ENCODE peak calls at places on chromosomes 11 and 22, in six cellular contexts. One of them, this sample, is unnamed.

GRCh38 chr22:38513063-38513462 is 7.0 kb upstream of the DDX17 start:
- DNase-seq in effector memory CD4-positive, alpha-beta T cell: no peak
- DNase-seq in neural progenitor cell: peak
- DNase-seq in dorsolateral prefrontal cortex: no peak
- DNase-seq in spleen: peak
- DNase-seq in uterus: no peak
- DNase-seq in this sample: no peak

GRCh38 chr22:29206372-29207230 is 905 bp downstream of the EMID1 start:
- DNase-seq in effector memory CD4-positive, alpha-beta T cell: no peak
- DNase-seq in neural progenitor cell: peak
- DNase-seq in dorsolateral prefrontal cortex: no peak
- DNase-seq in spleen: no peak
- DNase-seq in uterus: no peak
- DNase-seq in this sample: no peak

GRCh38 chr11:65811764-65812475 is 21.8 kb upstream of the SNX32 start:
- DNase-seq in effector memory CD4-positive, alpha-beta T cell: no peak
- DNase-seq in neural progenitor cell: no peak
- DNase-seq in dorsolateral prefrontal cortex: no peak
- DNase-seq in spleen: no peak
- DNase-seq in uterus: no peak
- DNase-seq in this sample: no peak

GRCh38 chr11:46238967-46239800 is 38.3 kb upstream of the CREB3L1 start:
- DNase-seq in effector memory CD4-positive, alpha-beta T cell: peak
- DNase-seq in neural progenitor cell: peak
- DNase-seq in dorsolateral prefrontal cortex: peak
- DNase-seq in spleen: peak
- DNase-seq in uterus: peak
- DNase-seq in this sample: peak

GRCh38 chr22:46115388-46115678 is 35.0 kb upstream of the PPARA start:
- DNase-seq in effector memory CD4-positive, alpha-beta T cell: no peak
- DNase-seq in neural progenitor cell: no peak
- DNase-seq in dorsolateral prefrontal cortex: no peak
- DNase-seq in spleen: no peak
- DNase-seq in uterus: peak
- DNase-seq in this sample: no peak

GRCh38 chr11:20327377-20327776 is 36.1 kb upstream of the HTATIP2 start:
- DNase-seq in effector memory CD4-positive, alpha-beta T cell: no peak
- DNase-seq in neural progenitor cell: peak
- DNase-seq in dorsolateral prefrontal cortex: no peak
- DNase-seq in spleen: no peak
- DNase-seq in uterus: no peak
- DNase-seq in this sample: no peak

GRCh38 chr11:71452354-71453020 is 516 bp upstream of the NADSYN1 start:
- DNase-seq in effector memory CD4-positive, alpha-beta T cell: peak
- DNase-seq in neural progenitor cell: peak
- DNase-seq in dorsolateral prefrontal cortex: no peak
- DNase-seq in spleen: peak
- DNase-seq in uterus: peak
- DNase-seq in this sample: no peak

GRCh38 chr11:113876798-113877672 is 1.7 kb upstream of the USP28 start:
- DNase-seq in effector memory CD4-positive, alpha-beta T cell: no peak
- DNase-seq in neural progenitor cell: no peak
- DNase-seq in dorsolateral prefrontal cortex: no peak
- DNase-seq in spleen: no peak
- DNase-seq in uterus: no peak
- DNase-seq in this sample: no peak

GRCh38 chr22:19639610-19640135 is 74.6 kb upstream of the SEPTIN5 start:
- DNase-seq in effector memory CD4-positive, alpha-beta T cell: no peak
- DNase-seq in neural progenitor cell: no peak
- DNase-seq in dorsolateral prefrontal cortex: no peak
- DNase-seq in spleen: no peak
- DNase-seq in uterus: no peak
- DNase-seq in this sample: no peak

GRCh38 chr22:46025225-46025972 is 48.4 kb upstream of the WNT7B start:
- DNase-seq in effector memory CD4-positive, alpha-beta T cell: no peak
- DNase-seq in neural progenitor cell: no peak
- DNase-seq in dorsolateral prefrontal cortex: no peak
- DNase-seq in spleen: peak
- DNase-seq in uterus: peak
- DNase-seq in this sample: no peak

GRCh38 chr22:46002757-46003270 is 25.9 kb upstream of the WNT7B start:
- DNase-seq in effector memory CD4-positive, alpha-beta T cell: no peak
- DNase-seq in neural progenitor cell: no peak
- DNase-seq in dorsolateral prefrontal cortex: no peak
- DNase-seq in spleen: peak
- DNase-seq in uterus: no peak
- DNase-seq in this sample: no peak

GRCh38 chr11:69172674-69173073 is 16.9 kb downstream of the SMIM38 start:
- DNase-seq in effector memory CD4-positive, alpha-beta T cell: no peak
- DNase-seq in neural progenitor cell: no peak
- DNase-seq in dorsolateral prefrontal cortex: no peak
- DNase-seq in spleen: peak
- DNase-seq in uterus: no peak
- DNase-seq in this sample: no peak

GRCh38 chr22:43042101-43042780 is 27.3 kb upstream of the PACSIN2 start:
- DNase-seq in effector memory CD4-positive, alpha-beta T cell: no peak
- DNase-seq in neural progenitor cell: peak
- DNase-seq in dorsolateral prefrontal cortex: no peak
- DNase-seq in spleen: no peak
- DNase-seq in uterus: no peak
- DNase-seq in this sample: peak

GRCh38 chr22:41915035-41915782 is at the start of gene SHISA8:
- DNase-seq in effector memory CD4-positive, alpha-beta T cell: peak
- DNase-seq in neural progenitor cell: peak
- DNase-seq in dorsolateral prefrontal cortex: no peak
- DNase-seq in spleen: peak
- DNase-seq in uterus: no peak
- DNase-seq in this sample: peak

GRCh38 chr11:117232911-117233409 is 489 bp downstream of the RNF214 start:
- DNase-seq in effector memory CD4-positive, alpha-beta T cell: no peak
- DNase-seq in neural progenitor cell: peak
- DNase-seq in dorsolateral prefrontal cortex: no peak
- DNase-seq in spleen: peak
- DNase-seq in uterus: peak
- DNase-seq in this sample: no peak

GRCh38 chr11:45560153-45560934 is 105.1 kb downstream of the CHST1 start:
- DNase-seq in effector memory CD4-positive, alpha-beta T cell: no peak
- DNase-seq in neural progenitor cell: no peak
- DNase-seq in dorsolateral prefrontal cortex: no peak
- DNase-seq in spleen: no peak
- DNase-seq in uterus: no peak
- DNase-seq in this sample: no peak

GRCh38 chr11:32113200-32113599 is 22.3 kb downstream of the RCN1 start:
- DNase-seq in effector memory CD4-positive, alpha-beta T cell: no peak
- DNase-seq in neural progenitor cell: no peak
- DNase-seq in dorsolateral prefrontal cortex: no peak
- DNase-seq in spleen: no peak
- DNase-seq in uterus: no peak
- DNase-seq in this sample: no peak

GRCh38 chr11:29171350-29171950 is 845.4 kb downstream of the KCNA4 start:
- DNase-seq in effector memory CD4-positive, alpha-beta T cell: no peak
- DNase-seq in neural progenitor cell: no peak
- DNase-seq in dorsolateral prefrontal cortex: no peak
- DNase-seq in spleen: no peak
- DNase-seq in uterus: no peak
- DNase-seq in this sample: no peak

GRCh38 chr11:103862049-103862826 is 174.2 kb upstream of the DDI1 start:
- DNase-seq in effector memory CD4-positive, alpha-beta T cell: no peak
- DNase-seq in neural progenitor cell: no peak
- DNase-seq in dorsolateral prefrontal cortex: no peak
- DNase-seq in spleen: no peak
- DNase-seq in uterus: no peak
- DNase-seq in this sample: no peak

GRCh38 chr11:123561046-123561781 is 93.2 kb downstream of the SCN3B start:
- DNase-seq in effector memory CD4-positive, alpha-beta T cell: no peak
- DNase-seq in neural progenitor cell: peak
- DNase-seq in dorsolateral prefrontal cortex: peak
- DNase-seq in spleen: no peak
- DNase-seq in uterus: peak
- DNase-seq in this sample: no peak

GRCh38 chr11:2539761-2540520 is 95.1 kb downstream of the KCNQ1 start:
- DNase-seq in effector memory CD4-positive, alpha-beta T cell: no peak
- DNase-seq in neural progenitor cell: peak
- DNase-seq in dorsolateral prefrontal cortex: no peak
- DNase-seq in spleen: peak
- DNase-seq in uterus: no peak
- DNase-seq in this sample: no peak

GRCh38 chr11:74522776-74523175 is 29.3 kb upstream of the LIPT2 start:
- DNase-seq in effector memory CD4-positive, alpha-beta T cell: no peak
- DNase-seq in neural progenitor cell: no peak
- DNase-seq in dorsolateral prefrontal cortex: no peak
- DNase-seq in spleen: no peak
- DNase-seq in uterus: no peak
- DNase-seq in this sample: no peak

GRCh38 chr11:67584881-67585873 is 1.6 kb downstream of the GSTP1 start:
- DNase-seq in effector memory CD4-positive, alpha-beta T cell: no peak
- DNase-seq in neural progenitor cell: no peak
- DNase-seq in dorsolateral prefrontal cortex: no peak
- DNase-seq in spleen: no peak
- DNase-seq in uterus: no peak
- DNase-seq in this sample: no peak

GRCh38 chr11:32830413-32830738 is 649 bp downstream of the PRRG4 start:
- DNase-seq in effector memory CD4-positive, alpha-beta T cell: no peak
- DNase-seq in neural progenitor cell: no peak
- DNase-seq in dorsolateral prefrontal cortex: no peak
- DNase-seq in spleen: no peak
- DNase-seq in uterus: no peak
- DNase-seq in this sample: no peak

GRCh38 chr11:92104349-92104748 is 120.3 kb upstream of the FAT3 start:
- DNase-seq in effector memory CD4-positive, alpha-beta T cell: no peak
- DNase-seq in neural progenitor cell: peak
- DNase-seq in dorsolateral prefrontal cortex: no peak
- DNase-seq in spleen: no peak
- DNase-seq in uterus: no peak
- DNase-seq in this sample: no peak

GRCh38 chr11:67293090-67293489 is 4.0 kb downstream of the ANKRD13D start:
- DNase-seq in effector memory CD4-positive, alpha-beta T cell: no peak
- DNase-seq in neural progenitor cell: no peak
- DNase-seq in dorsolateral prefrontal cortex: no peak
- DNase-seq in spleen: no peak
- DNase-seq in uterus: no peak
- DNase-seq in this sample: no peak

GRCh38 chr11:27401760-27402316 is 38.8 kb upstream of the CCDC34 start:
- DNase-seq in effector memory CD4-positive, alpha-beta T cell: no peak
- DNase-seq in neural progenitor cell: no peak
- DNase-seq in dorsolateral prefrontal cortex: no peak
- DNase-seq in spleen: no peak
- DNase-seq in uterus: no peak
- DNase-seq in this sample: no peak

GRCh38 chr11:27462543-27462942 is 10.0 kb downstream of the LGR4 start:
- DNase-seq in effector memory CD4-positive, alpha-beta T cell: no peak
- DNase-seq in neural progenitor cell: no peak
- DNase-seq in dorsolateral prefrontal cortex: no peak
- DNase-seq in spleen: no peak
- DNase-seq in uterus: no peak
- DNase-seq in this sample: no peak

GRCh38 chr22:35154937-35155387 is 89.0 kb downstream of the ISX start:
- DNase-seq in effector memory CD4-positive, alpha-beta T cell: no peak
- DNase-seq in neural progenitor cell: peak
- DNase-seq in dorsolateral prefrontal cortex: peak
- DNase-seq in spleen: peak
- DNase-seq in uterus: peak
- DNase-seq in this sample: no peak

GRCh38 chr22:49205401-49205800 is 622.3 kb downstream of the BRD1 start:
- DNase-seq in effector memory CD4-positive, alpha-beta T cell: no peak
- DNase-seq in neural progenitor cell: no peak
- DNase-seq in dorsolateral prefrontal cortex: no peak
- DNase-seq in spleen: peak
- DNase-seq in uterus: peak
- DNase-seq in this sample: no peak

GRCh38 chr11:108278546-108278945 is 55.7 kb downstream of the ATM start:
- DNase-seq in effector memory CD4-positive, alpha-beta T cell: no peak
- DNase-seq in neural progenitor cell: no peak
- DNase-seq in dorsolateral prefrontal cortex: no peak
- DNase-seq in spleen: no peak
- DNase-seq in uterus: no peak
- DNase-seq in this sample: no peak

GRCh38 chr11:46879056-46879585 is 33.0 kb upstream of the CKAP5 start:
- DNase-seq in effector memory CD4-positive, alpha-beta T cell: no peak
- DNase-seq in neural progenitor cell: no peak
- DNase-seq in dorsolateral prefrontal cortex: no peak
- DNase-seq in spleen: peak
- DNase-seq in uterus: no peak
- DNase-seq in this sample: no peak

GRCh38 chr11:123543796-123544195 is 110.6 kb downstream of the SCN3B start:
- DNase-seq in effector memory CD4-positive, alpha-beta T cell: no peak
- DNase-seq in neural progenitor cell: no peak
- DNase-seq in dorsolateral prefrontal cortex: no peak
- DNase-seq in spleen: no peak
- DNase-seq in uterus: peak
- DNase-seq in this sample: no peak

GRCh38 chr11:122209619-122210377 is 93.8 kb upstream of the BLID start:
- DNase-seq in effector memory CD4-positive, alpha-beta T cell: no peak
- DNase-seq in neural progenitor cell: no peak
- DNase-seq in dorsolateral prefrontal cortex: no peak
- DNase-seq in spleen: no peak
- DNase-seq in uterus: peak
- DNase-seq in this sample: no peak

GRCh38 chr11:36974771-36975170 is 376.7 kb upstream of the RAG2 start:
- DNase-seq in effector memory CD4-positive, alpha-beta T cell: no peak
- DNase-seq in neural progenitor cell: no peak
- DNase-seq in dorsolateral prefrontal cortex: no peak
- DNase-seq in spleen: no peak
- DNase-seq in uterus: no peak
- DNase-seq in this sample: no peak

GRCh38 chr11:7903940-7904339 is 27.1 kb downstream of the OR10A6 start:
- DNase-seq in effector memory CD4-positive, alpha-beta T cell: no peak
- DNase-seq in neural progenitor cell: no peak
- DNase-seq in dorsolateral prefrontal cortex: no peak
- DNase-seq in spleen: no peak
- DNase-seq in uterus: no peak
- DNase-seq in this sample: no peak
- H3K27ac ChIP-seq in effector memory CD4-positive, alpha-beta T cell: no peak
- H3K27ac ChIP-seq in neural progenitor cell: no peak
- H3K27ac ChIP-seq in dorsolateral prefrontal cortex: no peak
- H3K27ac ChIP-seq in spleen: no peak
- H3K27ac ChIP-seq in uterus: no peak
- H3K27ac ChIP-seq in this sample: no peak

GRCh38 chr22:26050079-26050478 is 119.2 kb upstream of the SEZ6L start:
- DNase-seq in effector memory CD4-positive, alpha-beta T cell: no peak
- DNase-seq in neural progenitor cell: no peak
- DNase-seq in dorsolateral prefrontal cortex: no peak
- DNase-seq in spleen: no peak
- DNase-seq in uterus: no peak
- DNase-seq in this sample: no peak
- H3K27ac ChIP-seq in effector memory CD4-positive, alpha-beta T cell: no peak
- H3K27ac ChIP-seq in neural progenitor cell: no peak
- H3K27ac ChIP-seq in dorsolateral prefrontal cortex: no peak
- H3K27ac ChIP-seq in spleen: no peak
- H3K27ac ChIP-seq in uterus: no peak
- H3K27ac ChIP-seq in this sample: no peak

GRCh38 chr22:22558972-22559603 is at the start of gene PRAME:
- DNase-seq in effector memory CD4-positive, alpha-beta T cell: peak
- DNase-seq in neural progenitor cell: peak
- DNase-seq in dorsolateral prefrontal cortex: no peak
- DNase-seq in spleen: peak
- DNase-seq in uterus: no peak
- DNase-seq in this sample: no peak
- H3K27ac ChIP-seq in effector memory CD4-positive, alpha-beta T cell: no peak
- H3K27ac ChIP-seq in neural progenitor cell: no peak
- H3K27ac ChIP-seq in dorsolateral prefrontal cortex: no peak
- H3K27ac ChIP-seq in spleen: no peak
- H3K27ac ChIP-seq in uterus: no peak
- H3K27ac ChIP-seq in this sample: no peak

GRCh38 chr22:26008587-26008986 is 160.7 kb upstream of the SEZ6L start:
- DNase-seq in effector memory CD4-positive, alpha-beta T cell: no peak
- DNase-seq in neural progenitor cell: no peak
- DNase-seq in dorsolateral prefrontal cortex: no peak
- DNase-seq in spleen: no peak
- DNase-seq in uterus: no peak
- DNase-seq in this sample: no peak
- H3K27ac ChIP-seq in effector memory CD4-positive, alpha-beta T cell: no peak
- H3K27ac ChIP-seq in neural progenitor cell: no peak
- H3K27ac ChIP-seq in dorsolateral prefrontal cortex: no peak
- H3K27ac ChIP-seq in spleen: no peak
- H3K27ac ChIP-seq in uterus: no peak
- H3K27ac ChIP-seq in this sample: no peak